ENCODE peak calls at places on chromosome 15, in five cellular contexts. One of them, this sample, is unnamed.

GRCh38 chr15:40308844-40309189 is 1.1 kb upstream of the PLCB2 start:
- DNase-seq in SK-N-SH: no peak
- DNase-seq in HCT116: no peak
- DNase-seq in colonic mucosa: no peak
- DNase-seq in right lobe of liver: peak
- DNase-seq in this sample: no peak

GRCh38 chr15:101579766-101580165 is 72.4 kb downstream of the TM2D3 start:
- DNase-seq in HCT116: no peak
- DNase-seq in right lobe of liver: no peak
- DNase-seq in SK-N-SH: no peak
- DNase-seq in colonic mucosa: no peak
- DNase-seq in this sample: no peak

GRCh38 chr15:82159922-82160321 is 102.6 kb downstream of the EFL1 start:
- DNase-seq in HCT116: peak
- DNase-seq in colonic mucosa: no peak
- DNase-seq in right lobe of liver: no peak
- DNase-seq in SK-N-SH: no peak
- DNase-seq in this sample: peak

GRCh38 chr15:77033417-77033728 is 37.5 kb downstream of the TSPAN3 start:
- DNase-seq in right lobe of liver: no peak
- DNase-seq in HCT116: no peak
- DNase-seq in SK-N-SH: no peak
- DNase-seq in colonic mucosa: peak
- DNase-seq in this sample: no peak

GRCh38 chr15:82894971-82895520 is 57.5 kb downstream of the HOMER2 start:
- DNase-seq in right lobe of liver: no peak
- DNase-seq in colonic mucosa: no peak
- DNase-seq in SK-N-SH: peak
- DNase-seq in HCT116: no peak
- DNase-seq in this sample: no peak

GRCh38 chr15:39629376-39629775 is 48.5 kb downstream of the THBS1 start:
- DNase-seq in HCT116: no peak
- DNase-seq in right lobe of liver: no peak
- DNase-seq in SK-N-SH: no peak
- DNase-seq in colonic mucosa: peak
- DNase-seq in this sample: peak

GRCh38 chr15:32959077-32959476 is 235.4 kb downstream of the FMN1 start:
- DNase-seq in HCT116: no peak
- DNase-seq in colonic mucosa: no peak
- DNase-seq in right lobe of liver: no peak
- DNase-seq in SK-N-SH: no peak
- DNase-seq in this sample: no peak

GRCh38 chr15:40197434-40197833 is 36.6 kb downstream of the BUB1B start:
- DNase-seq in SK-N-SH: no peak
- DNase-seq in colonic mucosa: no peak
- DNase-seq in right lobe of liver: no peak
- DNase-seq in HCT116: no peak
- DNase-seq in this sample: no peak

GRCh38 chr15:58742424-58743160 is 6.9 kb downstream of the ADAM10 start:
- DNase-seq in colonic mucosa: no peak
- DNase-seq in SK-N-SH: no peak
- DNase-seq in right lobe of liver: no peak
- DNase-seq in HCT116: no peak
- DNase-seq in this sample: no peak

GRCh38 chr15:37823601-37824275 is 110.7 kb upstream of the TMCO5A start:
- DNase-seq in colonic mucosa: no peak
- DNase-seq in SK-N-SH: no peak
- DNase-seq in HCT116: no peak
- DNase-seq in right lobe of liver: no peak
- DNase-seq in this sample: no peak

GRCh38 chr15:38169982-38170381 is 82.7 kb upstream of the SPRED1 start:
- DNase-seq in SK-N-SH: no peak
- DNase-seq in colonic mucosa: no peak
- DNase-seq in right lobe of liver: no peak
- DNase-seq in HCT116: no peak
- DNase-seq in this sample: no peak

GRCh38 chr15:52118969-52119749 is 6.6 kb upstream of the BCL2L10 start:
- DNase-seq in HCT116: no peak
- DNase-seq in right lobe of liver: no peak
- DNase-seq in colonic mucosa: no peak
- DNase-seq in SK-N-SH: no peak
- DNase-seq in this sample: no peak

GRCh38 chr15:52120488-52120887 is 7.9 kb upstream of the BCL2L10 start:
- DNase-seq in right lobe of liver: no peak
- DNase-seq in colonic mucosa: no peak
- DNase-seq in HCT116: no peak
- DNase-seq in SK-N-SH: no peak
- DNase-seq in this sample: no peak

GRCh38 chr15:52124270-52124878 is 11.8 kb upstream of the BCL2L10 start:
- DNase-seq in HCT116: no peak
- DNase-seq in SK-N-SH: no peak
- DNase-seq in colonic mucosa: no peak
- DNase-seq in right lobe of liver: no peak
- DNase-seq in this sample: peak

GRCh38 chr15:52121006-52121405 is 8.4 kb upstream of the BCL2L10 start:
- DNase-seq in SK-N-SH: no peak
- DNase-seq in HCT116: no peak
- DNase-seq in right lobe of liver: peak
- DNase-seq in colonic mucosa: no peak
- DNase-seq in this sample: no peak

GRCh38 chr15:52121896-52122295 is 9.3 kb upstream of the BCL2L10 start:
- DNase-seq in colonic mucosa: no peak
- DNase-seq in HCT116: no peak
- DNase-seq in SK-N-SH: no peak
- DNase-seq in right lobe of liver: no peak
- DNase-seq in this sample: no peak
- H3K27ac ChIP-seq in colonic mucosa: no peak
- H3K27ac ChIP-seq in HCT116: no peak
- H3K27ac ChIP-seq in SK-N-SH: no peak
- H3K27ac ChIP-seq in right lobe of liver: no peak
- H3K27ac ChIP-seq in this sample: no peak

GRCh38 chr15:88574646-88575045 is 28.2 kb upstream of the DET1 start:
- DNase-seq in colonic mucosa: no peak
- DNase-seq in SK-N-SH: no peak
- DNase-seq in HCT116: no peak
- DNase-seq in right lobe of liver: no peak
- DNase-seq in this sample: no peak

GRCh38 chr15:88568589-88568988 is 22.1 kb upstream of the DET1 start:
- DNase-seq in SK-N-SH: no peak
- DNase-seq in right lobe of liver: no peak
- DNase-seq in HCT116: no peak
- DNase-seq in colonic mucosa: no peak
- DNase-seq in this sample: no peak

GRCh38 chr15:88574062-88574461 is 27.6 kb upstream of the DET1 start:
- DNase-seq in HCT116: no peak
- DNase-seq in SK-N-SH: no peak
- DNase-seq in right lobe of liver: no peak
- DNase-seq in colonic mucosa: no peak
- DNase-seq in this sample: no peak

GRCh38 chr15:88571153-88572029 is 24.9 kb upstream of the DET1 start:
- DNase-seq in right lobe of liver: no peak
- DNase-seq in SK-N-SH: peak
- DNase-seq in colonic mucosa: no peak
- DNase-seq in HCT116: no peak
- DNase-seq in this sample: no peak

DNA sequence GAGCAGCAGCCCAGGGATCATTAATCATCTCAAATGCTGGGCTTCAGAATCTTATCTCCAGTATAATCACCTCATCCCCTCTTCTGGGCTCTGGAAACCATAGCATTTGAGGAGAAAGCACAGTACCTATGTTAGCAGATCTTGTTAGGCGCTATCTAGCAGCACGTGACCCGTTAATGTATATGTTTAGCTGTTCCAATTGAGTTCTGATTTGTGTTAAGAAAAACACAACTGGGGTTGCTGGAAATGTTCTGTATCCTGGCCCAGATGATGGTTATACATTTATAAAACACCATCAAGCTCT is 25.5 kb upstream of the DET1 start:
- DNase-seq in SK-N-SH: peak
- DNase-seq in right lobe of liver: no peak
- DNase-seq in colonic mucosa: no peak
- DNase-seq in HCT116: no peak
- DNase-seq in this sample: no peak
- H3K27ac ChIP-seq in SK-N-SH: peak
- H3K27ac ChIP-seq in right lobe of liver: no peak
- H3K27ac ChIP-seq in colonic mucosa: no peak
- H3K27ac ChIP-seq in HCT116: no peak
- H3K27ac ChIP-seq in this sample: no peak

GRCh38 chr15:64895285-64896065 is 16.2 kb upstream of the ANKDD1A start:
- DNase-seq in SK-N-SH: no peak
- DNase-seq in colonic mucosa: no peak
- DNase-seq in right lobe of liver: no peak
- DNase-seq in HCT116: no peak
- DNase-seq in this sample: no peak
- H3K27ac ChIP-seq in SK-N-SH: no peak
- H3K27ac ChIP-seq in colonic mucosa: peak
- H3K27ac ChIP-seq in right lobe of liver: peak
- H3K27ac ChIP-seq in HCT116: no peak
- H3K27ac ChIP-seq in this sample: no peak

DNA sequence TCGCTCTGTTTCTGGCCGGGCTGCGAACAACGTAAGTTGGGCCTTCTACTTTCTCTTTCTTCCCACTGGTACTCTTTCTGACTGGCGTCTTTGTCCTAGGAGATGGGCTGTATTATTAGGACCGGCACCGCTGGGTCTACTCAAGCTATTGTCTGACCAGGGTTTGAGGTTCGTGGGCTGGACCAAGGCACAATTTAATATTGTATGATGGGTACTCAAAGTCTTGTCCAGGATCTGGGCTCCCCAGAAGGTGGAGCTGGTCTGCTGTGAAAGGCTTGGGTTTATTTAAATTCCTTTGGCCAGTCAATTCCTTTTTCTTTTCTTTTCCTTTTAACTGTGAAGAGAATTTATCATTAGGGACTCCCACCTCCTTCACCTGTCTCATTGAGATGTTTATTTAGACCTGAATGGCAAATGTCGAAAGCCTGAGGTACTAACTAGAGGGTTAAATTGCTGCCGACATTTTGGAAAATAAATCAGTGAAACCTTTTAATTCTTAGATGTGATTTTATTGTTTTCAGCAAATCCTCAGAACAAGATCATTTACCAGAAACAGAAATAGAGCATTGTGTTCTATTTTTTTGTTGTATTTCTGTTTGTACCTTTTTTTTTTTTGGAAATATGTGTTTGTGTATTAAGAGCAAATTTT is 410 bp downstream of the LRRC49 start:
- DNase-seq in right lobe of liver: no peak
- DNase-seq in colonic mucosa: no peak
- DNase-seq in HCT116: no peak
- DNase-seq in SK-N-SH: peak
- DNase-seq in this sample: peak
- H3K27ac ChIP-seq in right lobe of liver: no peak
- H3K27ac ChIP-seq in colonic mucosa: peak
- H3K27ac ChIP-seq in HCT116: peak
- H3K27ac ChIP-seq in SK-N-SH: peak
- H3K27ac ChIP-seq in this sample: peak

GRCh38 chr15:25803036-25803435 is 60.1 kb downstream of the ATP10A start:
- DNase-seq in colonic mucosa: no peak
- DNase-seq in HCT116: no peak
- DNase-seq in SK-N-SH: no peak
- DNase-seq in right lobe of liver: no peak
- DNase-seq in this sample: no peak

GRCh38 chr15:25799906-25800700 is 63.0 kb downstream of the ATP10A start:
- DNase-seq in SK-N-SH: no peak
- DNase-seq in colonic mucosa: no peak
- DNase-seq in HCT116: no peak
- DNase-seq in right lobe of liver: no peak
- DNase-seq in this sample: no peak

GRCh38 chr15:25801586-25802284 is 61.4 kb downstream of the ATP10A start:
- DNase-seq in HCT116: no peak
- DNase-seq in right lobe of liver: no peak
- DNase-seq in colonic mucosa: no peak
- DNase-seq in SK-N-SH: no peak
- DNase-seq in this sample: no peak

GRCh38 chr15:25802285-25802830 is 60.8 kb downstream of the ATP10A start:
- DNase-seq in colonic mucosa: no peak
- DNase-seq in HCT116: no peak
- DNase-seq in SK-N-SH: no peak
- DNase-seq in right lobe of liver: no peak
- DNase-seq in this sample: no peak

GRCh38 chr15:25800761-25801515 is 62.2 kb downstream of the ATP10A start:
- DNase-seq in HCT116: no peak
- DNase-seq in right lobe of liver: no peak
- DNase-seq in SK-N-SH: no peak
- DNase-seq in colonic mucosa: no peak
- DNase-seq in this sample: no peak
- H3K27ac ChIP-seq in HCT116: no peak
- H3K27ac ChIP-seq in right lobe of liver: no peak
- H3K27ac ChIP-seq in SK-N-SH: no peak
- H3K27ac ChIP-seq in colonic mucosa: no peak
- H3K27ac ChIP-seq in this sample: no peak

DNA sequence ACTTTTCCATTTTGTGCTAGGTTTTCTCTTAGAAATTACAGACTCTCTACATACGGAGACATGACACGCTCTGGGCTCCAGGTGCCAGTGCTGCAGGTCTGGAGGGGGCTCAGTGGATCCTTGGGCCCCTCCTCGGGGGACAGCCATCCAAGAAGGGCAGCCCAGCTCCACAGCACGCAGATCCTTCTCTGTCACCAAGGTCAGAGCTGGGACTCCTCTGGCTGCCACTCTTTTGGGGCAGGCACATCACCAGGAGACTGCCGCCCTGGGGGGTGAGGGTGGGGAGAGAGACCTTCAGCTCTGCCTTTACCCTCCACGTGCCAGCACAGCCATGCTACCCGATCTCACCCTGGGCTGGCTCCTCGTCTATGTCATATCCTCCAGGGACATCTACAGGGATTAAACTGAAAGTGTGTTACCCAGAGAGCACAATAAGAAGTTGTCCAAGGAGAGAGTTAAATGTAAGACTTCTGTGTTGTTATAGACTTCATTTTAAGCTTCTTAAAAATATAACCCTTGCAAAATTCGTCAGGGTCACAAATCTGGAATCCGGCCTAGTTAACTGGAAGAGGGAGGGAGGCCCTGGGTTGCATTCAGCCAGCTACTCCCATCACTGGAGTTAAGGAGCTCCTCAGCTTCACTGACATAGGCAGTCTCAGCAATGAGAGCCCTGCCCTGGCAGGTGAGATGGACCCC is 65.5 kb downstream of the ATP10A start:
- DNase-seq in SK-N-SH: peak
- DNase-seq in colonic mucosa: no peak
- DNase-seq in HCT116: no peak
- DNase-seq in right lobe of liver: no peak
- DNase-seq in this sample: no peak
- H3K27ac ChIP-seq in SK-N-SH: peak
- H3K27ac ChIP-seq in colonic mucosa: no peak
- H3K27ac ChIP-seq in HCT116: no peak
- H3K27ac ChIP-seq in right lobe of liver: no peak
- H3K27ac ChIP-seq in this sample: no peak